ENCODE peak calls at places on chromosomes 3 and 15, in seven cellular contexts. Q, M, E, G, T, D and V are unnamed samples.
A peak's percentile ranks its signal among the peaks of the same experiment; 100 is the strongest.

GRCh38 chr15:63904042-63904441 is 70.3 kb upstream of the HERC1 start:
- DNase-seq in Q (no peak), M (no peak), E (no peak), G (no peak), T (no peak), D (no peak), V (no peak)

GRCh38 chr3:48656061-48656840 is 6.4 kb downstream of the CELSR3 start:
- DNase-seq in Q (no peak), M (peak; percentile 94), E (peak; percentile 51), G (peak; percentile 82), T (peak; percentile 89), D (peak; percentile 96), V (peak; percentile 93)

GRCh38 chr3:171615742-171616141 is 155.5 kb upstream of the TNIK start:
- DNase-seq in Q (no peak), M (no peak), E (peak; percentile 40), G (no peak), T (no peak), D (no peak), V (no peak)

GRCh38 chr15:47300596-47300995 is 416.7 kb upstream of the SEMA6D start:
- DNase-seq in Q (no peak), M (no peak), E (no peak), G (no peak), T (no peak), D (no peak), V (no peak)

GRCh38 chr3:102165367-102165766 is 269.4 kb upstream of the ZPLD1 start:
- DNase-seq in Q (no peak), M (no peak), E (no peak), G (peak; percentile 82), T (no peak), D (no peak), V (no peak)

GRCh38 chr15:67091073-67091965 is 25.9 kb downstream of the SMAD3 start:
- DNase-seq in Q (no peak), M (no peak), E (no peak), G (peak; percentile 96), T (peak; percentile 71), D (no peak), V (no peak)

GRCh38 chr3:30751610-30752299 is 142.7 kb downstream of the GADL1 start:
- DNase-seq in Q (no peak), M (no peak), E (peak; percentile 30), G (peak; percentile 56), T (peak; percentile 68), D (peak; percentile 77), V (peak; percentile 58)

GRCh38 chr3:172530566-172530965 is 7.3 kb upstream of the TNFSF10 start:
- DNase-seq in Q (no peak), M (no peak), E (no peak), G (no peak), T (peak; percentile 38), D (no peak), V (peak; percentile 65)

GRCh38 chr3:186532641-186533072 is 11.5 kb downstream of the CRYGS start:
- DNase-seq in Q (no peak), M (no peak), E (no peak), G (no peak), T (no peak), D (no peak), V (peak; percentile 49)

GRCh38 chr3:41598804-41599481 is 363.0 kb downstream of the ULK4 start:
- DNase-seq in Q (no peak), M (no peak), E (no peak), G (peak; percentile 37), T (no peak), D (no peak), V (no peak)

GRCh38 chr15:65323071-65323511 is 18.6 kb downstream of the RNU5B-1 start:
- DNase-seq in Q (peak; percentile 78), M (no peak), E (peak; percentile 59), G (peak; percentile 50), T (no peak), D (no peak), V (no peak)

GRCh38 chr3:133211449-133211848 is 173.3 kb downstream of the TMEM108 start:
- DNase-seq in Q (no peak), M (peak; percentile 59), E (peak; percentile 39), G (no peak), T (no peak), D (peak; percentile 78), V (peak; percentile 54)

GRCh38 chr3:48538451-48538850 is 18.2 kb downstream of the PFKFB4 start:
- DNase-seq in Q (no peak), M (no peak), E (no peak), G (no peak), T (no peak), D (no peak), V (no peak)